ENCODE peak calls at places on chromosomes 16 and 17, in six cellular contexts. Q, F, P, S, N and W are unnamed samples.

GRCh38 chr16:50234771-50235556 is 31.4 kb upstream of the ADCY7 start:
- DNase-seq in Q (no peak), F (no peak), P (peak; percentile 52), S (no peak), N (no peak), W (no peak)

GRCh38 chr16:66290431-66290830 is 76.1 kb upstream of the CDH5 start:
- DNase-seq in Q (no peak), F (no peak), P (no peak), S (no peak), N (no peak), W (no peak)

GRCh38 chr16:2468142-2468724 is 2.9 kb upstream of the NTN3 start:
- DNase-seq in Q (no peak), F (no peak), P (no peak), S (no peak), N (no peak), W (peak; percentile 37)

GRCh38 chr16:46961373-46962353 is 11.8 kb downstream of the DNAJA2 start:
- DNase-seq in Q (peak; percentile 39), F (no peak), P (peak; percentile 35), S (no peak), N (no peak), W (no peak)

GRCh38 chr16:67028167-67028554 is 788 bp upstream of the CBFB start:
- DNase-seq in Q (no peak), F (no peak), P (no peak), S (no peak), N (peak; percentile 8), W (no peak)

GRCh38 chr16:86025706-86026105 is 126.7 kb downstream of the IRF8 start:
- DNase-seq in Q (no peak), F (no peak), P (no peak), S (no peak), N (no peak), W (no peak)

GRCh38 chr16:12629271-12629670 is 174.4 kb downstream of the CPPED1 start:
- DNase-seq in Q (no peak), F (no peak), P (no peak), S (no peak), N (no peak), W (no peak)

GRCh38 chr17:72189781-72190593 is 69.2 kb downstream of the SOX9 start:
- DNase-seq in Q (no peak), F (no peak), P (no peak), S (no peak), N (no peak), W (no peak)

GRCh38 chr16:88638323-88639230 is at the start of gene IL17C:
- DNase-seq in Q (peak; percentile 23), F (no peak), P (no peak), S (no peak), N (no peak), W (no peak)

GRCh38 chr16:51034481-51035109 is 116.5 kb downstream of the SALL1 start:
- DNase-seq in Q (no peak), F (no peak), P (no peak), S (no peak), N (no peak), W (no peak)

GRCh38 chr17:20562587-20562986 is 16.9 kb upstream of the CDRT15L2 start:
- DNase-seq in Q (no peak), F (no peak), P (no peak), S (no peak), N (no peak), W (no peak)

GRCh38 chr17:40551874-40552768 is 13.2 kb downstream of the CCR7 start:
- DNase-seq in Q (no peak), F (peak; percentile 68), P (peak; percentile 95), S (peak; percentile 68), N (no peak), W (peak; percentile 0)

GRCh38 chr17:75549246-75550138 is 24.0 kb downstream of the LLGL2 start:
- DNase-seq in Q (no peak), F (no peak), P (no peak), S (no peak), N (no peak), W (peak; percentile 81)

GRCh38 chr16:90047714-90048346 is 28.6 kb upstream of the DBNDD1 start:
- DNase-seq in Q (no peak), F (no peak), P (no peak), S (no peak), N (no peak), W (no peak)

GRCh38 chr17:40320771-40321501 is 12.0 kb downstream of the RARA start:
- DNase-seq in Q (no peak), F (peak; percentile 88), P (peak; percentile 65), S (no peak), N (peak; percentile 44), W (no peak)

GRCh38 chr16:60241671-60242070 is 1507.6 kb upstream of the GOT2 start:
- DNase-seq in Q (no peak), F (no peak), P (no peak), S (no peak), N (no peak), W (no peak)